ENCODE peak calls at places on chromosome 4, in six cellular contexts. One of them, this sample, is unnamed.

GRCh38 chr4:136784326-136784725 is 748.0 kb downstream of the PCDH18 start:
- DNase-seq in stimulated activated CD4-positive, alpha-beta T cell treated with anti-CD3 and anti-CD28 coated beads, TNF-alpha, amount 100 ng/mL, for 48 hours: no peak
- DNase-seq in suprapubic skin: no peak
- DNase-seq in stimulated activated CD8-positive, alpha-beta memory T cell treated with anti-CD3 and anti-CD28 coated beads, Interleukin-7, amount 100 ng/mL, for 48 hours: no peak
- DNase-seq in GM13977: no peak
- DNase-seq in endodermal cell: no peak
- DNase-seq in this sample: no peak

GRCh38 chr4:158895797-158896442 is 127.1 kb downstream of the FNIP2 start:
- DNase-seq in stimulated activated CD4-positive, alpha-beta T cell treated with anti-CD3 and anti-CD28 coated beads, TNF-alpha, amount 100 ng/mL, for 48 hours: no peak
- DNase-seq in suprapubic skin: no peak
- DNase-seq in stimulated activated CD8-positive, alpha-beta memory T cell treated with anti-CD3 and anti-CD28 coated beads, Interleukin-7, amount 100 ng/mL, for 48 hours: no peak
- DNase-seq in GM13977: no peak
- DNase-seq in endodermal cell: peak
- DNase-seq in this sample: no peak

GRCh38 chr4:40016007-40016406 is 38.3 kb upstream of the PDS5A start:
- DNase-seq in stimulated activated CD4-positive, alpha-beta T cell treated with anti-CD3 and anti-CD28 coated beads, TNF-alpha, amount 100 ng/mL, for 48 hours: no peak
- DNase-seq in suprapubic skin: no peak
- DNase-seq in stimulated activated CD8-positive, alpha-beta memory T cell treated with anti-CD3 and anti-CD28 coated beads, Interleukin-7, amount 100 ng/mL, for 48 hours: no peak
- DNase-seq in GM13977: no peak
- DNase-seq in endodermal cell: no peak
- DNase-seq in this sample: no peak

GRCh38 chr4:88097301-88097700 is 61.1 kb downstream of the ABCG2 start:
- DNase-seq in stimulated activated CD4-positive, alpha-beta T cell treated with anti-CD3 and anti-CD28 coated beads, TNF-alpha, amount 100 ng/mL, for 48 hours: no peak
- DNase-seq in suprapubic skin: no peak
- DNase-seq in stimulated activated CD8-positive, alpha-beta memory T cell treated with anti-CD3 and anti-CD28 coated beads, Interleukin-7, amount 100 ng/mL, for 48 hours: no peak
- DNase-seq in GM13977: no peak
- DNase-seq in endodermal cell: no peak
- DNase-seq in this sample: no peak

GRCh38 chr4:160983035-160983434 is 1180.8 kb downstream of the FSTL5 start:
- DNase-seq in stimulated activated CD4-positive, alpha-beta T cell treated with anti-CD3 and anti-CD28 coated beads, TNF-alpha, amount 100 ng/mL, for 48 hours: no peak
- DNase-seq in suprapubic skin: no peak
- DNase-seq in stimulated activated CD8-positive, alpha-beta memory T cell treated with anti-CD3 and anti-CD28 coated beads, Interleukin-7, amount 100 ng/mL, for 48 hours: no peak
- DNase-seq in GM13977: no peak
- DNase-seq in endodermal cell: no peak
- DNase-seq in this sample: no peak

GRCh38 chr4:4847011-4847410 is 12.5 kb upstream of the MSX1 start:
- DNase-seq in stimulated activated CD4-positive, alpha-beta T cell treated with anti-CD3 and anti-CD28 coated beads, TNF-alpha, amount 100 ng/mL, for 48 hours: no peak
- DNase-seq in suprapubic skin: peak
- DNase-seq in stimulated activated CD8-positive, alpha-beta memory T cell treated with anti-CD3 and anti-CD28 coated beads, Interleukin-7, amount 100 ng/mL, for 48 hours: no peak
- DNase-seq in GM13977: no peak
- DNase-seq in endodermal cell: no peak
- DNase-seq in this sample: no peak

GRCh38 chr4:11456441-11456840 is 27.7 kb upstream of the HS3ST1 start:
- DNase-seq in stimulated activated CD4-positive, alpha-beta T cell treated with anti-CD3 and anti-CD28 coated beads, TNF-alpha, amount 100 ng/mL, for 48 hours: no peak
- DNase-seq in suprapubic skin: no peak
- DNase-seq in stimulated activated CD8-positive, alpha-beta memory T cell treated with anti-CD3 and anti-CD28 coated beads, Interleukin-7, amount 100 ng/mL, for 48 hours: no peak
- DNase-seq in GM13977: no peak
- DNase-seq in endodermal cell: no peak
- DNase-seq in this sample: no peak

GRCh38 chr4:127782025-127782274 is 172 bp upstream of the HSPA4L start:
- DNase-seq in stimulated activated CD4-positive, alpha-beta T cell treated with anti-CD3 and anti-CD28 coated beads, TNF-alpha, amount 100 ng/mL, for 48 hours: peak
- DNase-seq in suprapubic skin: no peak
- DNase-seq in stimulated activated CD8-positive, alpha-beta memory T cell treated with anti-CD3 and anti-CD28 coated beads, Interleukin-7, amount 100 ng/mL, for 48 hours: peak
- DNase-seq in GM13977: peak
- DNase-seq in endodermal cell: peak
- DNase-seq in this sample: no peak

GRCh38 chr4:15238720-15239119 is 189.1 kb upstream of the C1QTNF7 start:
- DNase-seq in stimulated activated CD4-positive, alpha-beta T cell treated with anti-CD3 and anti-CD28 coated beads, TNF-alpha, amount 100 ng/mL, for 48 hours: peak
- DNase-seq in suprapubic skin: no peak
- DNase-seq in stimulated activated CD8-positive, alpha-beta memory T cell treated with anti-CD3 and anti-CD28 coated beads, Interleukin-7, amount 100 ng/mL, for 48 hours: no peak
- DNase-seq in GM13977: peak
- DNase-seq in endodermal cell: peak
- DNase-seq in this sample: no peak

GRCh38 chr4:144575181-144575580 is 70.8 kb upstream of the HHIP start:
- DNase-seq in stimulated activated CD4-positive, alpha-beta T cell treated with anti-CD3 and anti-CD28 coated beads, TNF-alpha, amount 100 ng/mL, for 48 hours: no peak
- DNase-seq in suprapubic skin: no peak
- DNase-seq in stimulated activated CD8-positive, alpha-beta memory T cell treated with anti-CD3 and anti-CD28 coated beads, Interleukin-7, amount 100 ng/mL, for 48 hours: no peak
- DNase-seq in GM13977: no peak
- DNase-seq in endodermal cell: no peak
- DNase-seq in this sample: no peak

GRCh38 chr4:110865611-110866254 is 242.9 kb upstream of the PITX2 start:
- DNase-seq in stimulated activated CD4-positive, alpha-beta T cell treated with anti-CD3 and anti-CD28 coated beads, TNF-alpha, amount 100 ng/mL, for 48 hours: no peak
- DNase-seq in suprapubic skin: no peak
- DNase-seq in stimulated activated CD8-positive, alpha-beta memory T cell treated with anti-CD3 and anti-CD28 coated beads, Interleukin-7, amount 100 ng/mL, for 48 hours: no peak
- DNase-seq in GM13977: no peak
- DNase-seq in endodermal cell: no peak
- DNase-seq in this sample: no peak

GRCh38 chr4:8319731-8320385 is 50.3 kb downstream of the HTRA3 start:
- DNase-seq in stimulated activated CD4-positive, alpha-beta T cell treated with anti-CD3 and anti-CD28 coated beads, TNF-alpha, amount 100 ng/mL, for 48 hours: no peak
- DNase-seq in suprapubic skin: peak
- DNase-seq in stimulated activated CD8-positive, alpha-beta memory T cell treated with anti-CD3 and anti-CD28 coated beads, Interleukin-7, amount 100 ng/mL, for 48 hours: no peak
- DNase-seq in GM13977: no peak
- DNase-seq in endodermal cell: peak
- DNase-seq in this sample: no peak

GRCh38 chr4:54897590-54897989 is 227.8 kb downstream of the KDR start:
- DNase-seq in stimulated activated CD4-positive, alpha-beta T cell treated with anti-CD3 and anti-CD28 coated beads, TNF-alpha, amount 100 ng/mL, for 48 hours: no peak
- DNase-seq in suprapubic skin: no peak
- DNase-seq in stimulated activated CD8-positive, alpha-beta memory T cell treated with anti-CD3 and anti-CD28 coated beads, Interleukin-7, amount 100 ng/mL, for 48 hours: no peak
- DNase-seq in GM13977: no peak
- DNase-seq in endodermal cell: no peak
- DNase-seq in this sample: no peak

GRCh38 chr4:115279300-115279699 is 165.9 kb upstream of the NDST4 start:
- DNase-seq in stimulated activated CD4-positive, alpha-beta T cell treated with anti-CD3 and anti-CD28 coated beads, TNF-alpha, amount 100 ng/mL, for 48 hours: no peak
- DNase-seq in suprapubic skin: no peak
- DNase-seq in stimulated activated CD8-positive, alpha-beta memory T cell treated with anti-CD3 and anti-CD28 coated beads, Interleukin-7, amount 100 ng/mL, for 48 hours: no peak
- DNase-seq in GM13977: no peak
- DNase-seq in endodermal cell: no peak
- DNase-seq in this sample: no peak

GRCh38 chr4:148007303-148007702 is 275.4 kb downstream of the ARHGAP10 start:
- DNase-seq in stimulated activated CD4-positive, alpha-beta T cell treated with anti-CD3 and anti-CD28 coated beads, TNF-alpha, amount 100 ng/mL, for 48 hours: no peak
- DNase-seq in suprapubic skin: no peak
- DNase-seq in stimulated activated CD8-positive, alpha-beta memory T cell treated with anti-CD3 and anti-CD28 coated beads, Interleukin-7, amount 100 ng/mL, for 48 hours: no peak
- DNase-seq in GM13977: no peak
- DNase-seq in endodermal cell: no peak
- DNase-seq in this sample: peak

GRCh38 chr4:2923678-2924173 is 39.5 kb downstream of the NOP14 start:
- DNase-seq in stimulated activated CD4-positive, alpha-beta T cell treated with anti-CD3 and anti-CD28 coated beads, TNF-alpha, amount 100 ng/mL, for 48 hours: no peak
- DNase-seq in suprapubic skin: peak
- DNase-seq in stimulated activated CD8-positive, alpha-beta memory T cell treated with anti-CD3 and anti-CD28 coated beads, Interleukin-7, amount 100 ng/mL, for 48 hours: no peak
- DNase-seq in GM13977: no peak
- DNase-seq in endodermal cell: no peak
- DNase-seq in this sample: no peak

GRCh38 chr4:41418444-41418843 is 119.5 kb upstream of the LIMCH1 start:
- DNase-seq in stimulated activated CD4-positive, alpha-beta T cell treated with anti-CD3 and anti-CD28 coated beads, TNF-alpha, amount 100 ng/mL, for 48 hours: no peak
- DNase-seq in suprapubic skin: no peak
- DNase-seq in stimulated activated CD8-positive, alpha-beta memory T cell treated with anti-CD3 and anti-CD28 coated beads, Interleukin-7, amount 100 ng/mL, for 48 hours: no peak
- DNase-seq in GM13977: no peak
- DNase-seq in endodermal cell: peak
- DNase-seq in this sample: no peak

GRCh38 chr4:40629401-40630334 is at the start of gene RBM47:
- DNase-seq in stimulated activated CD4-positive, alpha-beta T cell treated with anti-CD3 and anti-CD28 coated beads, TNF-alpha, amount 100 ng/mL, for 48 hours: peak
- DNase-seq in suprapubic skin: peak
- DNase-seq in stimulated activated CD8-positive, alpha-beta memory T cell treated with anti-CD3 and anti-CD28 coated beads, Interleukin-7, amount 100 ng/mL, for 48 hours: no peak
- DNase-seq in GM13977: peak
- DNase-seq in endodermal cell: peak
- DNase-seq in this sample: no peak

GRCh38 chr4:23083391-23083790 is 390.7 kb downstream of the GBA3 start:
- DNase-seq in stimulated activated CD4-positive, alpha-beta T cell treated with anti-CD3 and anti-CD28 coated beads, TNF-alpha, amount 100 ng/mL, for 48 hours: no peak
- DNase-seq in suprapubic skin: no peak
- DNase-seq in stimulated activated CD8-positive, alpha-beta memory T cell treated with anti-CD3 and anti-CD28 coated beads, Interleukin-7, amount 100 ng/mL, for 48 hours: no peak
- DNase-seq in GM13977: no peak
- DNase-seq in endodermal cell: no peak
- DNase-seq in this sample: no peak

GRCh38 chr4:40157444-40157843 is 39.4 kb upstream of the RHOH start:
- DNase-seq in stimulated activated CD4-positive, alpha-beta T cell treated with anti-CD3 and anti-CD28 coated beads, TNF-alpha, amount 100 ng/mL, for 48 hours: no peak
- DNase-seq in suprapubic skin: no peak
- DNase-seq in stimulated activated CD8-positive, alpha-beta memory T cell treated with anti-CD3 and anti-CD28 coated beads, Interleukin-7, amount 100 ng/mL, for 48 hours: no peak
- DNase-seq in GM13977: no peak
- DNase-seq in endodermal cell: no peak
- DNase-seq in this sample: no peak

GRCh38 chr4:26260571-26260970 is 60.2 kb upstream of the RBPJ start:
- DNase-seq in stimulated activated CD4-positive, alpha-beta T cell treated with anti-CD3 and anti-CD28 coated beads, TNF-alpha, amount 100 ng/mL, for 48 hours: no peak
- DNase-seq in suprapubic skin: no peak
- DNase-seq in stimulated activated CD8-positive, alpha-beta memory T cell treated with anti-CD3 and anti-CD28 coated beads, Interleukin-7, amount 100 ng/mL, for 48 hours: no peak
- DNase-seq in GM13977: no peak
- DNase-seq in endodermal cell: no peak
- DNase-seq in this sample: no peak

GRCh38 chr4:180436366-180436765 is 1806.8 kb upstream of the TENM3 start:
- DNase-seq in stimulated activated CD4-positive, alpha-beta T cell treated with anti-CD3 and anti-CD28 coated beads, TNF-alpha, amount 100 ng/mL, for 48 hours: no peak
- DNase-seq in suprapubic skin: no peak
- DNase-seq in stimulated activated CD8-positive, alpha-beta memory T cell treated with anti-CD3 and anti-CD28 coated beads, Interleukin-7, amount 100 ng/mL, for 48 hours: no peak
- DNase-seq in GM13977: no peak
- DNase-seq in endodermal cell: no peak
- DNase-seq in this sample: no peak

GRCh38 chr4:187606581-187606980 is 389.0 kb upstream of the ZFP42 start:
- DNase-seq in stimulated activated CD4-positive, alpha-beta T cell treated with anti-CD3 and anti-CD28 coated beads, TNF-alpha, amount 100 ng/mL, for 48 hours: peak
- DNase-seq in suprapubic skin: no peak
- DNase-seq in stimulated activated CD8-positive, alpha-beta memory T cell treated with anti-CD3 and anti-CD28 coated beads, Interleukin-7, amount 100 ng/mL, for 48 hours: no peak
- DNase-seq in GM13977: peak
- DNase-seq in endodermal cell: peak
- DNase-seq in this sample: peak

GRCh38 chr4:169690787-169691186 is 67.0 kb downstream of the HPF1 start:
- DNase-seq in stimulated activated CD4-positive, alpha-beta T cell treated with anti-CD3 and anti-CD28 coated beads, TNF-alpha, amount 100 ng/mL, for 48 hours: no peak
- DNase-seq in suprapubic skin: no peak
- DNase-seq in stimulated activated CD8-positive, alpha-beta memory T cell treated with anti-CD3 and anti-CD28 coated beads, Interleukin-7, amount 100 ng/mL, for 48 hours: no peak
- DNase-seq in GM13977: no peak
- DNase-seq in endodermal cell: no peak
- DNase-seq in this sample: no peak

GRCh38 chr4:5989236-5990225 is 28.7 kb downstream of the C4orf50 start:
- DNase-seq in stimulated activated CD4-positive, alpha-beta T cell treated with anti-CD3 and anti-CD28 coated beads, TNF-alpha, amount 100 ng/mL, for 48 hours: no peak
- DNase-seq in suprapubic skin: peak
- DNase-seq in stimulated activated CD8-positive, alpha-beta memory T cell treated with anti-CD3 and anti-CD28 coated beads, Interleukin-7, amount 100 ng/mL, for 48 hours: no peak
- DNase-seq in GM13977: no peak
- DNase-seq in endodermal cell: peak
- DNase-seq in this sample: no peak

GRCh38 chr4:111450867-111451266 is 694.4 kb upstream of the FAM241A start:
- DNase-seq in stimulated activated CD4-positive, alpha-beta T cell treated with anti-CD3 and anti-CD28 coated beads, TNF-alpha, amount 100 ng/mL, for 48 hours: no peak
- DNase-seq in suprapubic skin: no peak
- DNase-seq in stimulated activated CD8-positive, alpha-beta memory T cell treated with anti-CD3 and anti-CD28 coated beads, Interleukin-7, amount 100 ng/mL, for 48 hours: no peak
- DNase-seq in GM13977: no peak
- DNase-seq in endodermal cell: no peak
- DNase-seq in this sample: no peak

GRCh38 chr4:113646456-113646809 is 115.1 kb downstream of the CAMK2D start:
- DNase-seq in stimulated activated CD4-positive, alpha-beta T cell treated with anti-CD3 and anti-CD28 coated beads, TNF-alpha, amount 100 ng/mL, for 48 hours: no peak
- DNase-seq in suprapubic skin: no peak
- DNase-seq in stimulated activated CD8-positive, alpha-beta memory T cell treated with anti-CD3 and anti-CD28 coated beads, Interleukin-7, amount 100 ng/mL, for 48 hours: no peak
- DNase-seq in GM13977: no peak
- DNase-seq in endodermal cell: peak
- DNase-seq in this sample: no peak

GRCh38 chr4:76998251-76998901 is 48.8 kb downstream of the SEPTIN11 start:
- DNase-seq in stimulated activated CD4-positive, alpha-beta T cell treated with anti-CD3 and anti-CD28 coated beads, TNF-alpha, amount 100 ng/mL, for 48 hours: no peak
- DNase-seq in suprapubic skin: no peak
- DNase-seq in stimulated activated CD8-positive, alpha-beta memory T cell treated with anti-CD3 and anti-CD28 coated beads, Interleukin-7, amount 100 ng/mL, for 48 hours: no peak
- DNase-seq in GM13977: no peak
- DNase-seq in endodermal cell: no peak
- DNase-seq in this sample: no peak

GRCh38 chr4:38490753-38491446 is 173.1 kb upstream of the KLF3 start:
- DNase-seq in stimulated activated CD4-positive, alpha-beta T cell treated with anti-CD3 and anti-CD28 coated beads, TNF-alpha, amount 100 ng/mL, for 48 hours: no peak
- DNase-seq in suprapubic skin: no peak
- DNase-seq in stimulated activated CD8-positive, alpha-beta memory T cell treated with anti-CD3 and anti-CD28 coated beads, Interleukin-7, amount 100 ng/mL, for 48 hours: no peak
- DNase-seq in GM13977: no peak
- DNase-seq in endodermal cell: no peak
- DNase-seq in this sample: no peak

GRCh38 chr4:56372774-56373173 is 14.5 kb downstream of the AASDH start:
- DNase-seq in stimulated activated CD4-positive, alpha-beta T cell treated with anti-CD3 and anti-CD28 coated beads, TNF-alpha, amount 100 ng/mL, for 48 hours: no peak
- DNase-seq in suprapubic skin: no peak
- DNase-seq in stimulated activated CD8-positive, alpha-beta memory T cell treated with anti-CD3 and anti-CD28 coated beads, Interleukin-7, amount 100 ng/mL, for 48 hours: no peak
- DNase-seq in GM13977: no peak
- DNase-seq in endodermal cell: no peak
- DNase-seq in this sample: no peak

GRCh38 chr4:132818091-132818490 is 331.0 kb upstream of the PCDH10 start:
- DNase-seq in stimulated activated CD4-positive, alpha-beta T cell treated with anti-CD3 and anti-CD28 coated beads, TNF-alpha, amount 100 ng/mL, for 48 hours: no peak
- DNase-seq in suprapubic skin: no peak
- DNase-seq in stimulated activated CD8-positive, alpha-beta memory T cell treated with anti-CD3 and anti-CD28 coated beads, Interleukin-7, amount 100 ng/mL, for 48 hours: no peak
- DNase-seq in GM13977: no peak
- DNase-seq in endodermal cell: peak
- DNase-seq in this sample: no peak

GRCh38 chr4:120749445-120750151 is 172.9 kb downstream of the PRDM5 start:
- DNase-seq in stimulated activated CD4-positive, alpha-beta T cell treated with anti-CD3 and anti-CD28 coated beads, TNF-alpha, amount 100 ng/mL, for 48 hours: no peak
- DNase-seq in suprapubic skin: no peak
- DNase-seq in stimulated activated CD8-positive, alpha-beta memory T cell treated with anti-CD3 and anti-CD28 coated beads, Interleukin-7, amount 100 ng/mL, for 48 hours: no peak
- DNase-seq in GM13977: peak
- DNase-seq in endodermal cell: no peak
- DNase-seq in this sample: no peak

GRCh38 chr4:189787216-189788031 is 153.2 kb upstream of the FRG1 start:
- DNase-seq in stimulated activated CD4-positive, alpha-beta T cell treated with anti-CD3 and anti-CD28 coated beads, TNF-alpha, amount 100 ng/mL, for 48 hours: no peak
- DNase-seq in suprapubic skin: no peak
- DNase-seq in stimulated activated CD8-positive, alpha-beta memory T cell treated with anti-CD3 and anti-CD28 coated beads, Interleukin-7, amount 100 ng/mL, for 48 hours: no peak
- DNase-seq in GM13977: no peak
- DNase-seq in endodermal cell: no peak
- DNase-seq in this sample: no peak